ENCODE peak calls at places on chromosomes 13 and 19, in six cellular contexts. P is body of pancreas; E is lower lobe of right lung; R is left colon; Q is fibroblast of pulmonary artery; C is CD4-positive, alpha-beta T cell. Z is an unnamed sample.

GRCh38 chr19:31499281-31499680 is 150.0 kb upstream of the TSHZ3 start:
- DNase-seq in P (no peak), E (no peak), R (no peak), Q (no peak), C (no peak), Z (no peak)

GRCh38 chr19:56760842-56761241 is 79.7 kb downstream of the PEG3 start:
- DNase-seq in P (no peak), E (no peak), R (no peak), Q (no peak), C (no peak), Z (no peak)

GRCh38 chr13:26518433-26519084 is 38.9 kb upstream of the WASF3 start:
- DNase-seq in P (no peak), E (no peak), R (no peak), Q (no peak), C (no peak), Z (no peak)

GRCh38 chr19:50416034-50416814 is 2.5 kb upstream of the SPIB start:
- DNase-seq in P (no peak), E (no peak), R (no peak), Q (no peak), C (no peak), Z (peak; percentile 85)

GRCh38 chr19:41595258-41595889 is 19.4 kb downstream of the CEACAM21 start:
- DNase-seq in P (peak; percentile 65), E (no peak), R (no peak), Q (peak; percentile 87), C (peak; percentile 56), Z (peak; percentile 81)

GRCh38 chr13:28866932-28867331 is 46.8 kb downstream of the MTUS2 start:
- DNase-seq in P (no peak), E (no peak), R (no peak), Q (no peak), C (no peak), Z (no peak)

GRCh38 chr13:45564108-45564507 is 51.4 kb downstream of the ERICH6B start:
- DNase-seq in P (no peak), E (no peak), R (no peak), Q (peak; percentile 47), C (no peak), Z (no peak)

GRCh38 chr13:32538234-32538620 is 368 bp downstream of the N4BP2L2 start:
- DNase-seq in P (peak; percentile 40), E (peak; percentile 56), R (peak; percentile 71), Q (peak; percentile 43), C (no peak), Z (peak; percentile 86)

GRCh38 chr13:25490236-25490635 is 118.5 kb downstream of the ATP8A2 start:
- DNase-seq in P (no peak), E (no peak), R (no peak), Q (no peak), C (no peak), Z (no peak)

GRCh38 chr19:57587529-57587928 is 3.6 kb downstream of the ZIK1 start:
- DNase-seq in P (no peak), E (no peak), R (no peak), Q (peak; percentile 24), C (no peak), Z (no peak)

GRCh38 chr19:6528544-6529121 is 2.2 kb upstream of the TNFSF9 start:
- DNase-seq in P (no peak), E (peak; percentile 57), R (peak; percentile 51), Q (no peak), C (no peak), Z (peak; percentile 77)

GRCh38 chr13:30792257-30793000 is 57.1 kb downstream of the ALOX5AP start:
- DNase-seq in P (peak; percentile 81), E (peak; percentile 68), R (peak; percentile 57), Q (peak; percentile 92), C (no peak), Z (peak; percentile 80)

GRCh38 chr19:47247308-47247990 is 8.9 kb upstream of the CCDC9 start:
- DNase-seq in P (peak; percentile 78), E (peak; percentile 87), R (no peak), Q (peak; percentile 86), C (peak; percentile 72), Z (peak; percentile 93)

GRCh38 chr13:52713894-52714293 is 25.7 kb downstream of the CNMD start:
- DNase-seq in P (no peak), E (peak; percentile 65), R (peak; percentile 28), Q (peak; percentile 29), C (no peak), Z (no peak)

GRCh38 chr13:94114166-94114565 is 365.3 kb downstream of the DCT start:
- DNase-seq in P (no peak), E (no peak), R (no peak), Q (no peak), C (no peak), Z (no peak)

GRCh38 chr13:27953671-27954405 is 15.3 kb downstream of the CDX2 start:
- DNase-seq in P (peak; percentile 89), E (peak; percentile 86), R (peak; percentile 81), Q (peak; percentile 65), C (peak; percentile 51), Z (peak; percentile 92)

GRCh38 chr19:30236006-30236405 is 136.2 kb upstream of the ZNF536 start:
- DNase-seq in P (no peak), E (no peak), R (no peak), Q (no peak), C (no peak), Z (no peak)

GRCh38 chr13:104143760-104144406 is 1077.7 kb upstream of the SLC10A2 start:
- DNase-seq in P (peak; percentile 12), E (no peak), R (no peak), Q (no peak), C (no peak), Z (no peak)

GRCh38 chr19:15354557-15355296 is 22.4 kb upstream of the BRD4 start:
- DNase-seq in P (no peak), E (no peak), R (no peak), Q (no peak), C (no peak), Z (no peak)

GRCh38 chr13:50030315-50030714 is 15.1 kb downstream of the KCNRG start:
- DNase-seq in P (no peak), E (no peak), R (no peak), Q (no peak), C (no peak), Z (no peak)

GRCh38 chr19:17579523-17580244 is 24.2 kb downstream of the COLGALT1 start:
- DNase-seq in P (no peak), E (peak; percentile 81), R (peak; percentile 89), Q (peak; percentile 67), C (no peak), Z (peak; percentile 85)

GRCh38 chr19:2154587-2155075 is 3.3 kb upstream of the AP3D1 start:
- DNase-seq in P (no peak), E (no peak), R (peak; percentile 58), Q (no peak), C (no peak), Z (no peak)

GRCh38 chr13:42239644-42240043 is 32.3 kb upstream of the AKAP11 start:
- DNase-seq in P (no peak), E (no peak), R (no peak), Q (no peak), C (no peak), Z (no peak)

GRCh38 chr19:22634450-22634827 is 315 bp downstream of the ZNF492 start:
- DNase-seq in P (no peak), E (no peak), R (no peak), Q (no peak), C (no peak), Z (peak; percentile 54)

GRCh38 chr19:956747-957451 is 27.2 kb upstream of the WDR18 start:
- DNase-seq in P (peak; percentile 50), E (no peak), R (no peak), Q (no peak), C (no peak), Z (no peak)

GRCh38 chr19:23799321-23799720 is 40.6 kb upstream of the ZNF681 start:
- DNase-seq in P (no peak), E (no peak), R (no peak), Q (no peak), C (peak; percentile 30), Z (no peak)

GRCh38 chr19:610071-610800 is 20.6 kb downstream of the HCN2 start:
- DNase-seq in P (no peak), E (no peak), R (no peak), Q (no peak), C (peak; percentile 41), Z (peak; percentile 84)

GRCh38 chr19:49335071-49335783 is at the start of gene CD37:
- DNase-seq in P (no peak), E (peak; percentile 67), R (no peak), Q (no peak), C (peak; percentile 52), Z (peak; percentile 90)

GRCh38 chr13:105278797-105279425 is 1256.6 kb downstream of the EFNB2 start:
- DNase-seq in P (no peak), E (no peak), R (no peak), Q (no peak), C (no peak), Z (no peak)

GRCh38 chr13:37648604-37649003 is 50.0 kb upstream of the POSTN start:
- DNase-seq in P (no peak), E (no peak), R (no peak), Q (peak; percentile 74), C (no peak), Z (no peak)

GRCh38 chr19:2315818-2316353 is 7.9 kb upstream of the LINGO3 start:
- DNase-seq in P (peak; percentile 42), E (peak; percentile 88), R (peak; percentile 65), Q (peak; percentile 72), C (no peak), Z (peak; percentile 93)

GRCh38 chr13:71864981-71865857 is 1.8 kb downstream of the DACH1 start:
- DNase-seq in P (peak; percentile 16), E (peak; percentile 65), R (peak; percentile 32), Q (no peak), C (no peak), Z (peak; percentile 85)

GRCh38 chr13:67877031-67877430 is 646.9 kb upstream of the PCDH9 start:
- DNase-seq in P (no peak), E (no peak), R (no peak), Q (no peak), C (no peak), Z (no peak)